ENCODE peak calls at places on chromosomes 13 and 19, in five cellular contexts. L, B, O, V and S are unnamed samples.

GRCh38 chr13:32426981-32427851 is 714 bp downstream of the N4BP2L1 start:
- DNase-seq in O (peak), L (peak), V (peak), B (peak), S (peak)

GRCh38 chr19:743168-743687 is 7.7 kb upstream of the MISP start:
- DNase-seq in B (peak), V (no peak), O (no peak), L (peak), S (no peak)

GRCh38 chr13:100392709-100393630 is 195.6 kb downstream of the GGACT start:
- DNase-seq in V (peak), L (peak), O (peak), B (peak), S (peak)

GRCh38 chr19:57587529-57587928 is 3.6 kb downstream of the ZIK1 start:
- DNase-seq in O (no peak), B (no peak), V (no peak), L (no peak), S (no peak)

GRCh38 chr19:48510421-48511268 is 990 bp downstream of the LMTK3 start:
- DNase-seq in O (peak), L (peak), B (peak), V (peak), S (no peak)

GRCh38 chr19:3975144-3975543 is 4.2 kb upstream of the DAPK3 start:
- DNase-seq in O (no peak), B (no peak), V (no peak), L (no peak), S (no peak)

GRCh38 chr13:106619688-106620555 is 52.0 kb upstream of the ARGLU1 start:
- DNase-seq in B (no peak), V (no peak), O (no peak), L (peak), S (no peak)

GRCh38 chr13:34358811-34359513 is 541.0 kb downstream of the RFC3 start:
- DNase-seq in O (no peak), L (no peak), V (no peak), B (no peak), S (no peak)

GRCh38 chr13:23510544-23510916 is 59.7 kb upstream of the TNFRSF19 start:
- DNase-seq in O (no peak), L (no peak), V (no peak), B (no peak), S (no peak)